ENCODE peak calls at places on chromosomes 13 and 19, in five cellular contexts. O is foreskin fibroblast, S is M059J, B is tibial artery, C is Right ventricle myocardium superior. W is an unnamed sample.

GRCh38 chr19:2982983-2983350 is 5.6 kb downstream of the TLE6 start:
- DNase-seq in S (peak; percentile 58), B (peak; percentile 99), O (peak; percentile 77), C (peak; percentile 94), W (peak; percentile 87)

GRCh38 chr13:109314101-109314500 is 472.3 kb downstream of the IRS2 start:
- DNase-seq in O (no peak), C (no peak), S (no peak), B (no peak), W (no peak)

GRCh38 chr19:10408511-10409291 is 5.4 kb upstream of the CDC37 start:
- DNase-seq in C (peak; percentile 74), O (no peak), B (no peak), S (no peak), W (no peak)

GRCh38 chr13:48985751-48986150 is 10.0 kb downstream of the FNDC3A start:
- DNase-seq in S (no peak), B (no peak), O (no peak), C (no peak), W (no peak)

GRCh38 chr19:15286688-15287355 is 45.5 kb downstream of the BRD4 start:
- DNase-seq in O (no peak), C (no peak), S (no peak), B (no peak), W (no peak)

GRCh38 chr13:27830010-27830409 is 37.7 kb downstream of the GSX1 start:
- DNase-seq in S (no peak), O (no peak), C (peak; percentile 73), B (no peak), W (no peak)

GRCh38 chr13:95298971-95299627 is 2.2 kb downstream of the ABCC4 start:
- DNase-seq in S (peak; percentile 91), C (no peak), O (peak; percentile 41), B (no peak), W (no peak)

GRCh38 chr19:6239871-6240676 is 39.7 kb downstream of the MLLT1 start:
- DNase-seq in B (no peak), O (no peak), S (no peak), C (peak; percentile 37), W (no peak)

GRCh38 chr19:10471909-10472308 is 31.2 kb downstream of the KEAP1 start:
- DNase-seq in C (no peak), S (peak; percentile 55), O (no peak), B (no peak), W (no peak)

GRCh38 chr13:43339145-43339820 is 315.9 kb downstream of the DNAJC15 start:
- DNase-seq in C (no peak), O (no peak), S (no peak), B (no peak), W (no peak)

GRCh38 chr19:35154535-35155406 is at the start of gene FXYD5:
- DNase-seq in C (peak; percentile 81), S (peak; percentile 87), B (peak; percentile 81), O (peak; percentile 83), W (no peak)

GRCh38 chr13:112150352-112150751 is 83.4 kb downstream of the SOX1 start:
- DNase-seq in S (no peak), B (no peak), O (no peak), C (no peak), W (no peak)

GRCh38 chr19:2327773-2328400 is 499 bp downstream of the LSM7 start:
- DNase-seq in C (no peak), O (peak; percentile 72), S (peak; percentile 81), B (no peak), W (peak; percentile 19)

GRCh38 chr19:44066305-44066704 is 5.7 kb upstream of the ZNF284 start:
- DNase-seq in O (no peak), S (no peak), C (no peak), B (no peak), W (no peak)

GRCh38 chr13:110345701-110346100 is 38.6 kb downstream of the COL4A2 start:
- DNase-seq in B (peak; percentile 52), S (no peak), O (no peak), C (no peak), W (no peak)